ENCODE peak calls at places on chromosomes 2 and 18, in five cellular contexts. F is endothelial cell, K is HFFc6, G is AG04449, J is coronary artery. M is an unnamed sample.

GRCh38 chr2:101983928-101984327 is 7.8 kb upstream of the IL1R2 start:
- DNase-seq in F (no peak), K (no peak), G (no peak), J (no peak), M (no peak)

GRCh38 chr18:28961669-28962228 is 784.8 kb upstream of the CDH2 start:
- DNase-seq in F (peak), K (peak), G (no peak), J (peak), M (no peak)

GRCh38 chr2:163191372-163191771 is 352.8 kb upstream of the KCNH7 start:
- DNase-seq in F (peak), K (peak), G (no peak), J (no peak), M (no peak)

GRCh38 chr2:234988491-234988890 is 36.7 kb downstream of the SH3BP4 start:
- DNase-seq in F (no peak), K (no peak), G (no peak), J (no peak), M (no peak)

GRCh38 chr18:32847719-32848118 is 74.9 kb upstream of the KLHL14 start:
- DNase-seq in F (no peak), K (no peak), G (no peak), J (no peak), M (no peak)

GRCh38 chr18:79548077-79548450 is 131.5 kb upstream of the CTDP1 start:
- DNase-seq in F (no peak), K (no peak), G (no peak), J (no peak), M (no peak)

GRCh38 chr2:207601774-207602173 is 23.4 kb downstream of the METTL21A start:
- DNase-seq in F (no peak), K (no peak), G (no peak), J (no peak), M (no peak)

GRCh38 chr2:231936491-231936890 is 10.3 kb upstream of the NPPC start:
- DNase-seq in F (no peak), K (no peak), G (no peak), J (no peak), M (no peak)

GRCh38 chr2:106956879-106957278 is 70.9 kb upstream of the ST6GAL2 start:
- DNase-seq in F (peak), K (peak), G (peak), J (no peak), M (no peak)

DNA sequence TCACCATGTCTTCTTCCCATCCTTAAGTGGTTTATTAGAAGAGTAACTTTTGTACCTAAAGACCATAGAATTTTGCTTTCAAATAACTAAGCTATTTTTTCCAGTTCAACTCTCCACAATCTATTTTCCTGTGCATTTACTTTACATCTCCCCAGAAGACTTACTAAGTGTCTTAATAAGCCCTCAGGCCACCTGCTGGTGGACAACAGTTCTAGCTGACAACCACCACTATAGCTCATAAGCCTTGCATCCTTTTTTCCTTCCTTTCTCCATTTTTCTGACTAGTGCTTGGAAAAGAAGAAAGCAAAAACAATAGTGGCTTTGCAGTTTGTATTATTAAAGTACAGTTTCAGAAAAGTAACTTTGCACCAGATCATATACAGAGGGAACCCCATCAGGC is 149.5 kb upstream of the TMEM200C start:
- DNase-seq in F (no peak), K (no peak), G (no peak), J (no peak), M (no peak)
- TF ChIP-seq CTCF in F (peak), K (peak), G (no peak), J (no peak), M (peak)

GRCh38 chr2:166593403-166593802 is 99.4 kb upstream of the SCN7A start:
- DNase-seq in F (no peak), K (peak), G (peak), J (no peak), M (no peak)
- TF ChIP-seq CTCF in F (no peak), K (no peak), G (no peak), J (no peak), M (no peak)

GRCh38 chr18:8006979-8007378 is 439.9 kb downstream of the PTPRM start:
- DNase-seq in F (no peak), K (no peak), G (no peak), J (no peak), M (no peak)

GRCh38 chr18:8011906-8012305 is 444.8 kb downstream of the PTPRM start:
- DNase-seq in F (no peak), K (no peak), G (no peak), J (no peak), M (no peak)
- TF ChIP-seq CTCF in F (no peak), K (no peak), G (no peak), J (no peak), M (peak)

DNA sequence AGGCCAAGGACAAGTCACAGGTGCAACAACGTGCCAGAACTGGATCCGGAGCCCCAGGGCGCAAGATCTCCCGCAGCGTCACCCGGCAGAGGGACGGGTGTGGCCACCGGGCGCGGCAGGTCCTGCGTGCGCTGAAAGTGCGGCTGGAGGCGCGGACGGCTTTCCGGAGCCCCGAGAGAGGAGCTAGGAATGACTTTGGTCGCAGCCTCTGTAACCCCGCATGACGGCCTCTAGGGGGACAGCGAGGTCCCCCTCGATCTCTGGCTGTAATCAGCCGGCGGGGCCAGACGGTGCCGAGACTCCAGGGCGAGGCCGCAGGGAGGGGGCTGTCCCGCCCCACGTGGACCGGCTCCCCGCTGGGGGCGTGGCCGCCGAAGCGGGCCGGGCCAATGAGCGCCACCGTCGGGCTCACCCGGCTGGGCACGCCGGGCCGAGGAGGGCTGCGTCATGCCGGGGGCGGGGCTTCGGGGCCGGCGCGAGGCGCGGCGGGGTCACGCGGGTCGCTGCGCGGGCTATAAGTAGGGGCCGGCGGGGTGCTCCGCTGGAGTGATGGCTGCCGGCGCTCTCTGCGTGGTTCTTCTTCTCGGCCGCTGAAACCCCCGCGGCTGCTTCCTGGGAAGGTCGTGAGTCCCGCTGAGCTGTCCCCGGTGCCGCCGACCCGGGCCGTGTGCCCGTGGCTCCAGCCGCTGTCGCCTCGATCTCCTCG is at the start of gene SLC20A1:
- DNase-seq in F (peak), K (peak), G (no peak), J (peak), M (no peak)
- TF ChIP-seq CTCF in F (peak), K (peak), G (peak), J (no peak), M (peak)

DNA sequence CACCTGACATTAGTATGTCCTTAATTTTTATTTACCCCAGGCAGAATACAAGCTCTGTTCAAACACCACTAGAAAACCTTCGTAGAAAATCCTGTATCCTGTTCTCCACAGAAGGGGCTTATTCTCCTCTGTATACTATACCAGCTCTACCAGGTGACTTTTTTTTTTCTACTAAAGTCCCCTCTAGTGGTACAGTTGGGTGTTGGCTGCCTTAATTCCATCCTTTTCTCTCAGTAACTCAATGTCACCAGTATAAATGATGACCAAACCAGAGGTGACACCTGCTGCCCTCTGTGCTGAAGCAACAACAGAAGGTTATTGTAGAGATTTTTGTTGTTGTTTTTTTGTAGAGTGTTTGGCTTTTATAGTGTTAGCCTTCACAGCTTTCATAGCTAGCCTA is 1322.0 kb downstream of the LRP1B start:
- DNase-seq in F (no peak), K (no peak), G (no peak), J (no peak), M (no peak)
- TF ChIP-seq CTCF in F (no peak), K (no peak), G (no peak), J (no peak), M (peak)

DNA sequence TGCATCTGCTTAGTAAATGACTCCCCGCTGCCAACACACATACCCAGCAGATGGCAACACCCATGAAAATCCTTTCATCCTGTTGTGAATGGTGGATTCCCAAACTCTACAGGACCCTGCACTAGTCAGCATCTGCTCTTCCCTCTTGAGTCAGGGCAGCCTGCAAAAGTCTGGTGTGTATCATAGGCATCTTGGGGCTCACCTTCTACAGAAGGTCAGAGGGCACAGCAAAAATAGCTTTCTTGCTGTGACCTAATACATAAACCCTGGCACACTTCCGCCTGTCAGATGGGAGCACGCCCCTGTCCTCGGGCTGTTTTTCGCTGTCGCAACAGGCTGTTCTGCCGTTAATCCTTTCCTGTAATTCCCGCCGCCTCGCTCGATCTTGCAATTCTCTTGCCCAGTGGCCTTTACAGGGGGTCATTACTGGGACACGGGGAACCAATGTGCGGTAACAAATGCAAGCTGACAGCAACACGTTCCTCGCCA is 19.9 kb upstream of the SCYGR1 start:
- DNase-seq in F (no peak), K (peak), G (no peak), J (no peak), M (no peak)
- TF ChIP-seq CTCF in F (no peak), K (no peak), G (no peak), J (no peak), M (peak)

GRCh38 chr18:58221060-58221725 is 177.2 kb downstream of the NEDD4L start:
- DNase-seq in F (no peak), K (peak), G (no peak), J (no peak), M (peak)
- TF ChIP-seq CTCF in F (no peak), K (peak), G (no peak), J (no peak), M (no peak)

GRCh38 chr2:184072470-184072869 is 525.9 kb upstream of the ZNF804A start:
- DNase-seq in F (no peak), K (no peak), G (no peak), J (no peak), M (no peak)

GRCh38 chr2:184067502-184067901 is 530.8 kb upstream of the ZNF804A start:
- DNase-seq in F (peak), K (no peak), G (no peak), J (no peak), M (no peak)
- TF ChIP-seq CTCF in F (no peak), K (no peak), G (no peak), J (no peak), M (peak)

GRCh38 chr2:84534225-84534624 is 17.9 kb downstream of the DNAH6 start:
- DNase-seq in F (no peak), K (no peak), G (no peak), J (no peak), M (no peak)
- TF ChIP-seq CTCF in F (no peak), K (no peak), G (no peak), J (no peak), M (no peak)

M was measured in epithelial cell of proximal tubule.